ENCODE peak calls at places on chromosomes 12 and 14, in five cellular contexts. W is upper lobe of right lung, X is tibial nerve, F is SK-N-SH, L is uterus. N is an unnamed sample. For H3K4me1 and H3K36me3, the result is how much of the 10 kb centered on the place peaks cover.

GRCh38 chr12:57993030-57993429 is 51.7 kb downstream of the ATP23 start:
- DNase-seq in W (no peak), X (no peak), L (no peak), F (no peak), N (no peak)

GRCh38 chr14:91835920-91836843 is 31.2 kb downstream of the TC2N start:
- DNase-seq in X (peak), L (peak), F (peak), W (peak), N (no peak)

GRCh38 chr12:563899-564298 is 99.3 kb downstream of the NINJ2 start:
- DNase-seq in W (no peak), F (no peak), L (no peak), X (no peak), N (no peak)

GRCh38 chr12:20350495-20350894 is 17.8 kb upstream of the PDE3A start:
- DNase-seq in W (no peak), F (no peak), L (no peak), X (no peak), N (no peak)

GRCh38 chr14:54503476-54503875 is 6.2 kb upstream of the CGRRF1 start:
- DNase-seq in L (no peak), W (no peak), X (no peak), F (no peak), N (no peak)

GRCh38 chr14:20714593-20715250 is 26.2 kb downstream of the ANG start:
- DNase-seq in X (peak), F (no peak), W (peak), L (peak), N (no peak)

GRCh38 chr12:53952871-53953734 is 1.6 kb upstream of the HOXC12 start:
- DNase-seq in W (no peak), X (no peak), F (no peak), L (peak), N (no peak)

GRCh38 chr12:47819902-47820630 is at the start of gene HDAC7:
- DNase-seq in L (peak), X (peak), F (peak), W (peak), N (peak)

GRCh38 chr12:53651718-53652117 is 24.2 kb downstream of the ATP5MC2 start:
- DNase-seq in W (no peak), X (no peak), L (no peak), F (no peak), N (no peak)

GRCh38 chr12:25992026-25992782 is 33.7 kb downstream of the RASSF8 start:
- DNase-seq in L (no peak), X (no peak), W (peak), F (no peak), N (no peak)

GRCh38 chr12:69290545-69291277 is 51.3 kb downstream of the CPSF6 start:
- DNase-seq in F (peak), X (peak), L (peak), W (peak), N (no peak)

GRCh38 chr12:56836800-56837663 is 73.9 kb downstream of the HSD17B6 start:
- DNase-seq in L (no peak), W (no peak), X (no peak), F (no peak), N (no peak)

GRCh38 chr12:72742560-72742959 is 470.4 kb downstream of the TRHDE start:
- DNase-seq in F (no peak), L (no peak), X (no peak), W (no peak), N (no peak)

DNA sequence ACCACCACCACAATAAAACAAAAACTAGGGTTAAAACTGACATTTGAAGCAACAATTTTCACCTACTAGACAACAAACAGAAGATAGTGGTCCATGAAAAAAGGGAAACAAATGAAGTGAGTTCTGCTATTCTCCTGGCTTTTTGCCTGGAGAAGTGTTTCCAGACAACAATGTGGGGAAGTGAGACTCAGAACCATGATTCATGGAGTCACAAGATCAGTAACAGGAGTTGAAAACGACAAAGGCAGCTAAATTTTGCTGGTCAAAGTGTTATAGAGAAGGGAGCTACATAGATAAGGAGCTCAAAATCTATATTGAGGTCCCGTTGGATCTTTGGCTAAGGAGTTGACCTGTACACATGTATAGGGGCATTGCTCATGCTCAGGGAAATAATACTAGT is 475.3 kb downstream of the TRHDE start:
- DNase-seq in W (no peak), L (no peak), F (no peak), X (no peak), N (no peak)
- H3K4me1 ChIP-seq in W (under half), L (under half), F (under half), X (under half), N (under half)

GRCh38 chr12:49796155-49796554 is 32.1 kb downstream of the NCKAP5L start:
- DNase-seq in W (no peak), L (no peak), X (no peak), F (no peak), N (no peak)
- H3K36me3 ChIP-seq in W (under half), L (under half), X (under half), F (half or more), N (under half)

GRCh38 chr12:51910691-51911090 is 3.4 kb downstream of the ACVRL1 start:
- DNase-seq in X (no peak), F (peak), L (no peak), W (peak), N (no peak)
- H3K4me1 ChIP-seq in X (under half), F (under half), L (under half), W (half or more), N (under half)

DNA sequence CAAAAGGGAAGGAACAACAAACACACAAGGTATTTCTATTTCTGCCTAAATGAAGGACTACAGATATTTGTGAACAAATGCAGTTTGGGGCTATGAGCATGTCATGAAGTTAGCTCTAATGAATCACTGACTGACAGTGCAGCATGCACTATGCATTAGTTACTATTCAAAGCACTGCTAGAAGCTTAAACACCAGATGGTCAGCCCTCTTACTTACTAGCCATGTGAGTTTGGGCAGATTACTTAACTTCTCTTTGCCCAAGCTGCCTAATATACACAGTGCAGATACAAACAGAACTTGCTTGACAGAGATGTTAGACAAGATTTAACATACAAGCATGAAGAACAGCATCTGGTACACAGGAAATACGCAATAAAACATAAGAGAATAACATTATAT is 96.0 kb downstream of the ATXN2 start:
- DNase-seq in W (no peak), F (no peak), X (no peak), L (no peak), N (no peak)
- H3K36me3 ChIP-seq in W (half or more), F (under half), X (under half), L (under half), N (under half)

DNA sequence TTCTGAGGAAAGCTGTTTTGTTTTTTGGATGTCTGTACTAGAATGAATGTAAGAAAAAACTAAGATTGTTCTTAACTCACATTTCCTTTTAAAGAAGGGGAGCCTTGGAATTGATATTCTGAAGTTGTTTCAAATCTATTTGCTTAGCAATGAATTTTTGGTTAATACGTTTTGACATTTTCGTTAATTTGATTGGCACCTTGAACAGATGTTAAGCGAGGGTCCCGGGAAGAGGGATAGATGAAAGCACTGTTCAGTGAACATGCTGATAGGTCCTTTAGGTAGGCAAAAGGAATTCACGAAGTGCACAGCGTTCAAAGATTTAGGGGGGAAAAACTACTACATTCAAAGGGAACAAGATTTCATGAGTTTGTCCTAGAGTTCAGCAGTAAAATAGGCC is 1.7 kb downstream of the SLC39A9 start:
- DNase-seq in W (no peak), L (no peak), X (no peak), F (no peak), N (no peak)
- H3K4me1 ChIP-seq in W (under half), L (under half), X (under half), F (under half), N (under half)

N was measured in esophagus muscularis mucosa.